ENCODE peak calls at places on chromosome 12, in six cellular contexts. D, X, N, R, Z and G are unnamed samples.

GRCh38 chr12:54471793-54472192 is 1.6 kb downstream of the GTSF1 start:
- DNase-seq in D (no peak), X (no peak), N (no peak), R (no peak), Z (no peak), G (no peak)

GRCh38 chr12:102948941-102949352 is 8.5 kb upstream of the ASCL1 start:
- DNase-seq in D (peak; percentile 50), X (peak; percentile 77), N (peak; percentile 81), R (peak; percentile 79), Z (no peak), G (peak; percentile 85)

GRCh38 chr12:57517187-57517586 is 3.1 kb downstream of the DDIT3 start:
- DNase-seq in D (no peak), X (no peak), N (no peak), R (no peak), Z (no peak), G (no peak)

GRCh38 chr12:53997324-53998173 is 2.4 kb upstream of the HOXC9 start:
- DNase-seq in D (no peak), X (no peak), N (no peak), R (no peak), Z (no peak), G (peak; percentile 50)

GRCh38 chr12:120071493-120072020 is 45.0 kb downstream of the RAB35 start:
- DNase-seq in D (no peak), X (no peak), N (no peak), R (no peak), Z (no peak), G (no peak)

GRCh38 chr12:108568653-108569154 is 6.3 kb downstream of the ISCU start:
- DNase-seq in D (no peak), X (no peak), N (no peak), R (no peak), Z (no peak), G (no peak)

GRCh38 chr12:71594214-71594948 is 69.3 kb downstream of the ZFC3H1 start:
- DNase-seq in D (no peak), X (no peak), N (no peak), R (no peak), Z (no peak), G (no peak)

GRCh38 chr12:70581199-70581598 is 56.0 kb downstream of the PTPRB start:
- DNase-seq in D (no peak), X (no peak), N (no peak), R (no peak), Z (no peak), G (no peak)

GRCh38 chr12:115898670-115899069 is 378.8 kb downstream of the MED13L start:
- DNase-seq in D (no peak), X (no peak), N (no peak), R (no peak), Z (no peak), G (no peak)
- TF ChIP-seq CTCF in D (no peak), X (no peak), N (no peak), R (no peak), Z (peak; percentile 26), G (no peak)

DNA sequence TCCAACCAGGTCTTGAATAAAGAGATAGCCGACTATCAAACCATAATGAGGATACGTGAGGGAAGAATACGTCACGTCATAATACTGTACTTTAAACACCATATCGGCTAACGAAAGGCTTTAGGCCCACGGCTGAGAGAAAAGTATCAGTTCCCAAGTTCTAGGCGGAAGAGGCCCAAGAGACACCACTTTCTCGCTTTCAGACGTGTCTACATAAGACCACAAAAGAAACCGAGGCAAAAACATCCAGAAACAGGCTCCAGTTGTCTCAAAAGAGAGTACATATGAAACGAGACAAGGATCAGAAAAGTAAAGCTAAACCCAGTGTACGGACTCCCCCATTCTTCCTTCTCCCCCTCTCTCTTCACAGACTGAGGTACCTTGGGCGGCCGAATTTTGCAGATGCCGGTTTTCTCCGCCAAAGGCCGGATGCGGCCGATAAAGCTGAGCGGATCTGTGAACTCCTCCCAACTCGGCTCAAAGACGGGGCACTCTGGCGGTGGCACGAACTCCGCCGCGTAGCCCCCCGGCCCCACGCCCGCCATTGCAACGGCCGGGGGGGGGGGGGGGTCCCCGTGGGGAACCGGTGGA is 478 bp downstream of the KDM5A start:
- DNase-seq in D (peak; percentile 17), X (peak; percentile 74), N (peak; percentile 51), R (peak; percentile 55), Z (no peak), G (peak; percentile 50)
- TF ChIP-seq CTCF in D (no peak), X (no peak), N (no peak), R (no peak), Z (no peak), G (no peak)

GRCh38 chr12:67647547-67648305 is 819 bp upstream of the DYRK2 start:
- DNase-seq in D (peak; percentile 57), X (peak; percentile 86), N (peak; percentile 70), R (peak; percentile 66), Z (no peak), G (peak; percentile 76)
- TF ChIP-seq CTCF in D (peak; percentile 17), X (peak; percentile 27), N (no peak), R (peak; percentile 28), Z (peak; percentile 41), G (no peak)

GRCh38 chr12:96770239-96770780 is 136.7 kb upstream of the NEDD1 start:
- DNase-seq in D (no peak), X (no peak), N (no peak), R (no peak), Z (no peak), G (no peak)

DNA sequence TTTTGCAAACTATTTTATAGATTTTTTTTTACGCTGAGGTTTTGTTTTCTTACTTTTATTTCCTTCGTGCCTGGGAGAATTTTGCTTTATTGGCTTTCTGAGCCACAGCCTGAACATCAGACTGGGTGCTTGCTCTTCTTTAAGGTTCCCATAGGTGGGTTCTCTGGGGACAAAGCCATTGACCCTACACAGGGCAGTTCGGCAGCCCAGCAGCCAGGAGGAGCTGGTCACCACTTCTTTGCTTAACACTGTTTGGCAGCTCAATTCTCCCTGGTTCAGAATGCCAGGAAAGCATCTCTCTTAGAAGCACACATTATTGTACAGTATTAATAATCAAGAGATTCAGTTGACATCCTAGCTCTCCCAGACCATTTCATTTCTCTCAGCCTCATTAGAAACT is 140.8 kb upstream of the NEDD1 start:
- DNase-seq in D (no peak), X (peak; percentile 26), N (peak; percentile 37), R (no peak), Z (no peak), G (no peak)
- TF ChIP-seq CTCF in D (no peak), X (peak; percentile 39), N (no peak), R (no peak), Z (peak; percentile 63), G (no peak)

DNA sequence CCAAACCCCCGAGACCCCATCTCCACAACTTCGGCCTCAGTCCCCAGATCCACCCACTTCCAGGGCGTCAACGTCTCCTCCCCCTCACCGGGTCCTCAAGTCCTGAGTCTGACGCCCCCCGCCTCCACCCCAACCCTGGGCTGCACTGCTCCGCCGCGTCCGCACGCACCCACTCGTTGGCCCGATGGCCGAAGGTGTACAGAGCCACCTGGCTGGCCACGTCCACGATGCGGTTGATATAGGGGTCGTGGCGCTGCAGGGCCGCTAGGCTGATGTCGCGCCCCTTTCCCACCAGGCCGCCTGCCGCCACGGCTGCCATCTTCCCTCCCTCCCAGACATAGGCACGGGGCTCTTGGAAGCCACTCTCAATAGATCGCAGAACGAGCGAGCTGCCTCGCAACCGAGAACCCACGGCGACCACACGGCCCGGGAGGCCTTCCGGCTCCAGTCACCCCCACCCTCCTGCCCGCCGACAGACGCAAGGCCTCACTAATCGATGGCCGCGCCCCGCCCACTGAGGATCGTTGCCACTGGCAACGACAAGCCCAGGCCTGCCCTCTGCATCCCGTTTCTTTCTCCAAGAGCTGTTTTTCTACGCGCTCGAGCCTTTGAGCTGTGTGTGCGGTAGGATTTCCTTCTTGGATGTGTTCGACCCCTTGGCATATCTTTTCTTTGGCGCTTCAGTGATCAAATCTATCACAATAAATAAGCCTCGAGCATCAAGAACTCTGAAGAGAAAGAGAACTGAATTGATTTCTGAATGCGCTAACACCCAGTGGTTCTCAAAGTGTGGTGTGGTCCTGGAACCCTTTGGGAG is at the start of gene DCP1B:
- DNase-seq in D (peak; percentile 98), X (peak; percentile 99), N (peak; percentile 99), R (peak; percentile 97), Z (peak; percentile 91), G (peak; percentile 98)
- TF ChIP-seq CTCF in D (peak; percentile 35), X (peak; percentile 35), N (no peak), R (no peak), Z (no peak), G (no peak)

GRCh38 chr12:61538951-61539350 is 721.3 kb upstream of the USP15 start:
- DNase-seq in D (no peak), X (peak; percentile 23), N (peak; percentile 12), R (peak; percentile 21), Z (no peak), G (no peak)
- TF ChIP-seq CTCF in D (no peak), X (peak; percentile 50), N (peak; percentile 33), R (no peak), Z (no peak), G (no peak)

DNA sequence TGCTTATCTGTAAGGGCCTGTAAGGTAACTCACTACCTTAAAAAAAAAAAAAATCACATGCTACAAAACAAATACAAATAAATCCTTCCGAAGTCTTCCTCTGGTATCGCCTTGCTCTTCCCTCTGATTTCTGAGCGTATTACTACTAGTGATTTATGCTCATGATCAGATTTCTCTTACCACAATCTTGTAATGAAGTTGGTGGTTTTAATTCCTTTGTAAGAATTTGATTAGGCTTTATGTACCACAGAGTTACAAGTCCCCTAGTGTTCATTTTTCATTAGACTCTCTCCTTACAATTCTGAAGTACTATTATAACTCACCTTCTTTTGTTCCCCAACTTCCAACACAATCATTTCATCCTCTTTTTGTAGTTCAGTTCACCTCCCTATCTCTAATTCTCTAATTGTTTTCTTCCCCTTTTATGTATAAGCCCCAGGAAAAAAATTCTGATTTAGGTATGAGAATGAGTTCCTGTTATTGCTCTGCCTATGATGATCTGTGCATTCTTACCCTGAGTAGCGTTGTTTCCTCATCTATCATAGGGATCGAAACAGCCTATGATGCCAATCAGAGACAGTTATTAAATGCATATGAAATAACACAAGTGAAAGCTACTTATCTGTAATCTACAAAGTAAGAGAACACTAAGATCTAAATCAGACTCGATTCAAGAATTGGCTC is 81.5 kb downstream of the EPS8 start:
- DNase-seq in D (no peak), X (no peak), N (no peak), R (no peak), Z (no peak), G (no peak)
- TF ChIP-seq CTCF in D (no peak), X (no peak), N (no peak), R (no peak), Z (no peak), G (no peak)

GRCh38 chr12:110704750-110705149 is 15.8 kb upstream of the HVCN1 start:
- DNase-seq in D (no peak), X (peak; percentile 18), N (peak; percentile 42), R (no peak), Z (no peak), G (no peak)
- TF ChIP-seq CTCF in D (no peak), X (peak; percentile 22), N (no peak), R (no peak), Z (no peak), G (no peak)

DNA sequence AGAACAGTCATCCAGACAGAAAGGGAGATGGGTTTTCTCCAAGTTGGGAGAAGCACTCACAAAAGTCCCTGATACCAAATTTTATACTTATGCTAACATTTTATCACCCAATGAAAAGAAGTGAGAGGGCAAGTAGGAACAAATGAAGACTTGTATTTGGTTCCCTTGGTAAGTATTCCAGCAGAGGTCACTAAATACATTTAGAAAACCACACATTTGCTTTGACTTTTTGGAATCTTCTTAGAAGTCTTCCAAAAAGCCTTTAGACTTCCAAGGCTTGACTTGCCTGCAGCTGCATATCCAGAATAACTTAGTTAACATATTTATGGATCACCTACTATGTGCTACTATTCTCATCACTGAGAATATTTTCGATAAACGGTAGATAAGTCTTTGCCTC is 3.1 kb upstream of the GYS2 start:
- DNase-seq in D (no peak), X (peak; percentile 10), N (no peak), R (no peak), Z (peak; percentile 7), G (no peak)
- TF ChIP-seq CTCF in D (peak; percentile 40), X (peak; percentile 34), N (no peak), R (no peak), Z (peak; percentile 28), G (no peak)